ENCODE peak calls at places on chromosomes 1 and 21, in nine cellular contexts. F, A, Z, O, V, L, S, X and W are unnamed samples. For H3K4me1 and H3K36me3, the result is how much of the 10 kb centered on the place peaks cover.

GRCh38 chr1:160030657-160031367 is 978 bp downstream of the PIGM start:
- DNase-seq in L (no peak), F (no peak), O (no peak), S (no peak), A (peak), X (no peak), Z (peak), V (peak), W (no peak)

GRCh38 chr1:212062832-212063438 is 27.4 kb downstream of the DTL start:
- DNase-seq in V (peak), Z (peak), A (peak), S (no peak), L (no peak), O (peak), F (peak), X (no peak), W (no peak)

GRCh38 chr1:39065542-39065941 is 39.4 kb downstream of the NDUFS5 start:
- DNase-seq in Z (no peak), F (no peak), O (no peak), V (no peak), X (no peak), A (no peak), S (no peak), L (no peak), W (no peak)

GRCh38 chr1:55445416-55445815 is 230.3 kb upstream of the USP24 start:
- DNase-seq in V (no peak), F (no peak), S (no peak), L (peak), X (no peak), O (peak), A (no peak), Z (no peak), W (no peak)

GRCh38 chr1:170277985-170278384 is 132.2 kb downstream of the NTMT2 start:
- DNase-seq in X (no peak), A (no peak), V (no peak), S (no peak), O (no peak), L (no peak), Z (no peak), F (no peak), W (no peak)

GRCh38 chr1:110487676-110488075 is 31.3 kb downstream of the KCNA10 start:
- DNase-seq in O (no peak), X (no peak), F (peak), S (no peak), V (no peak), Z (no peak), A (no peak), L (no peak), W (no peak)

GRCh38 chr1:10788592-10789006 is 7.8 kb downstream of the CASZ1 start:
- DNase-seq in V (no peak), S (peak), A (peak), O (no peak), F (no peak), Z (peak), L (no peak), X (no peak), W (no peak)

GRCh38 chr1:48405400-48405799 is 66.6 kb downstream of the SPATA6 start:
- DNase-seq in F (peak), X (no peak), Z (no peak), A (no peak), S (no peak), V (no peak), L (no peak), O (no peak), W (no peak)

GRCh38 chr1:234168061-234168724 is 205.1 kb upstream of the COA6 start:
- DNase-seq in S (no peak), X (no peak), L (no peak), Z (no peak), F (no peak), O (no peak), A (no peak), V (no peak), W (no peak)

GRCh38 chr1:66705100-66705499 is 47.2 kb upstream of the DYNLT5 start:
- DNase-seq in S (no peak), V (no peak), Z (no peak), O (no peak), A (no peak), X (no peak), F (no peak), L (no peak), W (no peak)

GRCh38 chr1:1846386-1846918 is 44.4 kb downstream of the GNB1 start:
- DNase-seq in F (no peak), V (no peak), Z (no peak), S (no peak), O (no peak), L (no peak), A (no peak), X (no peak), W (no peak)
- H3K4me1 ChIP-seq in F (under half), V (under half), Z (under half), S (under half), O (half or more), L (under half), A (under half), X (under half), W (under half)

DNA sequence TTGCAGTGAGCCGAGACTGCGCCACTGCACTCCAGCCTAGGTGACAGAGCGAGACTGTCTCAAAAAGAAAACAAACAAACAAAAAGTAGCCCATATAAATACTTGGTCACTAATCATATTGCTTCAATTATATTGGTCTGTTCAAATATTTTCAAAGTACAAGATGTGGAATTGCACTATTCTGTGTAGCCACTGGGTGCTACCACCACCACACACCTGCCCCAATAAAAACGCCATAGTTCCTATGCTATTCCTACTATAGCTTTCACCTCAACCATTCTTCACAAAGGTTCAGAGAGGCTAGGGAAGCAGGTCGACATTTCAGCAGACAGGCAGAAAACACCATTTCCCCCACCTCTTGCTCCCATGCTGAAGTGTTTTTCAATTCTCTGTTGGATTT is 16.7 kb downstream of the NDC1 start:
- DNase-seq in O (no peak), F (no peak), Z (no peak), X (no peak), S (no peak), V (no peak), A (no peak), L (no peak), W (no peak)
- H3K36me3 ChIP-seq in O (half or more), F (under half), Z (under half), X (under half), S (under half), V (under half), A (under half), L (under half), W (half or more)

DNA sequence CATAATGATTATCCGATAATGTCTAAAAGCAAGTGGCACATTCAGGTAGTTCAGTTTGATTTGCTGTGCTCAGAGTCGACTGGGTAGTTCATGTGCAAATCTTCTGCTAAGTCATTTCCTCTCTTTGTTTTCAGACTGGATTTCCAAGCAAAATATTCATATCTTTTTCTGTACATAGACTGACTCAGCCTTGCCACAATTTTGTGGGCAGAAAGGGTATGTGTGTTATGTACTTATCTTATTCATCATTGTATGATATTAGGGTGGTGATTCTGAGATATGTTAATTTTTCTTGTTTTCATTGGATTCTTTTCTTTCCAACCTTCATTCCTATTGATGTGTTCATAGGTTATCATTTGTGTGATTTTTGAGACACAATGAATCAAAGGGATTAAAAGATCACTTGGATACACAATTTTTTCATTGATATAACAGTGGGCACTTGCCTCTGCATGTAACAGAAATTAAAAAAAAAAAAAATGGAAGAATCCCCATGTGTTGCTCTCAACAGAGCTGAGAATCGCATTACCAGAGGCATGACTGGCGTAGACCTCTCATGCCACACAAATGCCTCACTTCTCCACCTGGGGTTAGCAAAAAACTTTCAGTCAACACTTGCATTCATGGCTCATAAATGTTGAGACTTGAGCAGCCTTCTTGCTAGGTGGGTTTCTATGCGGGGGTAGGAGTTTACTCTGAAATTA is 355.5 kb downstream of the LTN1 start:
- DNase-seq in Z (no peak), A (no peak), V (no peak), S (no peak), X (no peak), F (peak), L (no peak), O (peak), W (no peak)
- H3K4me1 ChIP-seq in Z (under half), A (under half), V (under half), S (under half), X (under half), F (under half), L (under half), O (under half), W (under half)

DNA sequence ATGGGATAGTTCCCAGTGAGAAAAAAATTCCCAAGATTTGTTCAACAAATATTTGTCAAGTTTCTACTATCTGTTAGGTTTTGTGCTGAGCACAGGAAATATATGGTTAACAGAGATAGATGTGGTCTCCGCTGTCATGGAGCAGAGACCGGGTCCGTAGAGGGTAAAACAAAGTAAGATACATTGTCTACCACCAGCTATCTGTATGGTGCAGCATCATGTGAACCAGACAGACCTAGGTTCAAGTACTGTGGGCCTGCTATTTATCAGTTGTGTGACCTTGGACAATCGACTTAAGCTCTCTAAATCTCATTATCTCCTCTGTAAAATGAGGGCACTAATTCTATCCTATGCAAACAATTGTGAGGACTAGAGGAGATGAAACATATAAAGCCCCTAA is 109.8 kb downstream of the DUSP10 start:
- DNase-seq in V (no peak), F (no peak), X (no peak), O (no peak), A (no peak), Z (no peak), L (no peak), S (no peak), W (no peak)
- H3K36me3 ChIP-seq in V (under half), F (under half), X (under half), O (under half), A (under half), Z (under half), L (under half), S (under half), W (under half)

GRCh38 chr21:43812957-43813730 is 23.8 kb downstream of the RRP1 start:
- DNase-seq in O (peak), V (no peak), Z (no peak), X (no peak), A (no peak), S (no peak), L (no peak), F (no peak), W (no peak)
- H3K4me1 ChIP-seq in O (half or more), V (under half), Z (under half), X (under half), A (under half), S (under half), L (under half), F (under half), W (under half)

DNA sequence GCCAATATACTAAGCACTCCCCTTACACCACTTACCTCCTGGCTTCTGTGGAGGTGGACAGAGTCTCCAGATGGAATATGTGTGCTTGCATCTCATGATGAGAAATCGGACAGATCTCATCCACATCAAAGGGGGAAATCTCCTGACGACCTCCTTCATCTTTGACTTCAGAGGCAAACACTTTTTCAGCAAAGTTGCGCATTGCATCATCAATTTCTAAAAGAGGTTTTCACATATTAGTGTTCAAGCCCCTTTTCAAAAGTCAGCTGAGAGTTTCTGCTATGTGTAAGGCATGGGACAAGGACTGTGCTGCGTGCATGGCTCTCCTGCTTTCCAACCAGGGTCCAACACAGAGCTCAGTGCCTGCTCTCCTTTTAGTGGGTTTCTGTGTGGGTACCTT is 6.8 kb downstream of the AMPD1 start:
- DNase-seq in O (no peak), X (no peak), Z (no peak), L (no peak), V (no peak), A (no peak), S (no peak), F (no peak), W (no peak)
- H3K36me3 ChIP-seq in O (under half), X (under half), Z (under half), L (under half), V (under half), A (under half), S (under half), F (under half), W (under half)

GRCh38 chr1:24090736-24091135 is 21.2 kb downstream of the MYOM3 start:
- DNase-seq in X (no peak), L (no peak), O (no peak), F (no peak), Z (no peak), V (no peak), A (no peak), S (no peak), W (no peak)
- H3K4me1 ChIP-seq in X (under half), L (under half), O (under half), F (under half), Z (under half), V (under half), A (under half), S (under half), W (under half)

DNA sequence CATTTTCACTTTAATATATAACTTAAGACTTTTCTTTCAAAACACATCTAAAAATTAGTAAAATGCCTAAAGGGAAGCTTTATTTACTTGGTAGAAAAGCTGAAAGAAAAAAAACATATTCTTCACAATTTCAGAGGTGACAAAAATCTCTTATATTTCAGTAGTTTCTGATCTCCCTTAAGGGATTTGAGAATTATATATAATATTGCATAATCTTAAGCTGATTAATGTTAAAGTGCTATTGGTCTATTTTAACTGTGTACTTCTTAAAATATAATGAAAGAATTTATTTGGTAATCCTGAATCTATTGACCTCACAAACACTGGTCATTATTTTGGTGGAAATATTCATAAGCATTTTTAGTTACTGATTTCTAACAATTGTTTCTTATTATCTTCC is 1.2 kb upstream of the VPS45 start:
- DNase-seq in O (no peak), S (no peak), A (no peak), F (no peak), Z (no peak), V (no peak), L (no peak), X (no peak), W (no peak)
- H3K36me3 ChIP-seq in O (under half), S (under half), A (under half), F (under half), Z (under half), V (under half), L (under half), X (under half), W (under half)

GRCh38 chr1:9161963-9162362 is 33.1 kb upstream of the GPR157 start:
- DNase-seq in S (no peak), A (no peak), X (no peak), Z (no peak), V (no peak), O (no peak), L (no peak), F (no peak), W (no peak)

GRCh38 chr1:9165396-9165795 is 36.5 kb upstream of the GPR157 start:
- DNase-seq in S (no peak), A (no peak), L (no peak), X (no peak), O (no peak), V (no peak), Z (no peak), F (no peak), W (no peak)

GRCh38 chr1:9164919-9165318 is 36.0 kb upstream of the GPR157 start:
- DNase-seq in F (no peak), S (no peak), A (no peak), X (no peak), V (no peak), O (no peak), L (no peak), Z (no peak), W (no peak)

GRCh38 chr1:9166289-9167235 is 37.7 kb upstream of the GPR157 start:
- DNase-seq in O (no peak), L (no peak), A (no peak), F (peak), S (no peak), Z (no peak), X (no peak), V (no peak), W (no peak)

GRCh38 chr1:9164537-9164910 is 35.6 kb upstream of the GPR157 start:
- DNase-seq in Z (no peak), A (no peak), V (no peak), F (no peak), X (no peak), L (no peak), S (no peak), O (no peak), W (no peak)
- H3K4me1 ChIP-seq in Z (under half), A (under half), V (under half), F (under half), X (under half), L (under half), S (under half), O (under half), W (half or more)

DNA sequence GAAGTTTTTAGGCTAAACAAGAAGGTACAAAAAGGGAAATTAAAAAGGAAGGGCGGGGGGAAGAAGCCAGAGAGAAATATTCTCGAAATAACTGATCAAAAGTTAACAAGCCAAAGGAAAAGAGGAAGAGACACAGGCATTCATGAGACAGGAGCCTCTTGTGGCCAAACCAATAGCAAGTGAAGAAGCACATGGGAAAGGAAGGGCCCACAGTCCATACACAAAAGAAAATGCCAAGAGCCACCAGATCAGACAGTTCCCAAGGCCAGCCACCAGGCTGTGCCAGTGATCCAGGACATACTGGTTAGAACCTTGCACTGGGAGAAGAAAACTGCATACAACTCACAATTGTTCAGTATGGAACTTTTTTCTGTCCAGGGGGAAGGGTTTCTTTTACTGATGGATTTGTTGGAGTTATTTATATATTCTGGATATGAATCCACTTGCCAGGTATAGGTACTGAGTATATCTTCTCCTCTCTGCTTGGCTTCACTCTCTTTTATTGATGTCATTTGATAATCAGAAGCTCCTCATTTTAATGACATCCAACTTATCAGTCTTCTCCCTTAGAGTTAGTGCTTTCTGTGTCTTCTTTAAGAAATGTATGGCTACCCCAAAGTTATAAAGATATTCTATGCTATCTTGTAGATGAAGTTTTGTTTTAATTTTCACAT is 76.8 kb downstream of the CD46 start:
- DNase-seq in S (peak), L (peak), Z (peak), O (peak), X (peak), V (peak), F (peak), A (peak), W (no peak)
- H3K36me3 ChIP-seq in S (under half), L (under half), Z (under half), O (under half), X (under half), V (under half), F (under half), A (under half), W (under half)